ENCODE peak calls at places on chromosome 4, in six cellular contexts. One of them, this sample, is unnamed.

GRCh38 chr4:7412586-7412975 is 22.1 kb downstream of the PSAPL1 start:
- DNase-seq in H54: no peak
- DNase-seq in PC-3: no peak
- DNase-seq in sciatic nerve: peak; percentile 33
- DNase-seq in HCT116: no peak
- DNase-seq in left ventricle myocardium inferior: peak; percentile 2
- DNase-seq in this sample: no peak

GRCh38 chr4:63348735-63349673 is 1060.2 kb downstream of the TECRL start:
- DNase-seq in HCT116: no peak
- DNase-seq in left ventricle myocardium inferior: no peak
- DNase-seq in H54: no peak
- DNase-seq in PC-3: no peak
- DNase-seq in sciatic nerve: no peak
- DNase-seq in this sample: no peak

GRCh38 chr4:122914938-122915337 is 7.5 kb downstream of the NUDT6 start:
- DNase-seq in HCT116: no peak
- DNase-seq in PC-3: no peak
- DNase-seq in H54: no peak
- DNase-seq in sciatic nerve: no peak
- DNase-seq in left ventricle myocardium inferior: no peak
- DNase-seq in this sample: no peak

GRCh38 chr4:86358176-86358701 is 1.6 kb downstream of the MAPK10 start:
- DNase-seq in PC-3: no peak
- DNase-seq in HCT116: no peak
- DNase-seq in left ventricle myocardium inferior: no peak
- DNase-seq in H54: no peak
- DNase-seq in sciatic nerve: no peak
- DNase-seq in this sample: no peak

GRCh38 chr4:83320548-83320947 is 14.1 kb downstream of the HPSE start:
- DNase-seq in left ventricle myocardium inferior: peak; percentile 53
- DNase-seq in HCT116: no peak
- DNase-seq in H54: peak; percentile 24
- DNase-seq in PC-3: peak; percentile 29
- DNase-seq in sciatic nerve: peak; percentile 66
- DNase-seq in this sample: no peak

GRCh38 chr4:80909938-80910337 is 120.6 kb upstream of the BMP3 start:
- DNase-seq in H54: no peak
- DNase-seq in PC-3: no peak
- DNase-seq in left ventricle myocardium inferior: no peak
- DNase-seq in sciatic nerve: no peak
- DNase-seq in HCT116: no peak
- DNase-seq in this sample: no peak

GRCh38 chr4:1964443-1964842 is 44.3 kb downstream of the NELFA start:
- DNase-seq in left ventricle myocardium inferior: no peak
- DNase-seq in H54: no peak
- DNase-seq in PC-3: no peak
- DNase-seq in HCT116: no peak
- DNase-seq in sciatic nerve: no peak
- DNase-seq in this sample: no peak

GRCh38 chr4:143270266-143270838 is 66.3 kb upstream of the GAB1 start:
- DNase-seq in PC-3: no peak
- DNase-seq in sciatic nerve: no peak
- DNase-seq in HCT116: no peak
- DNase-seq in left ventricle myocardium inferior: no peak
- DNase-seq in H54: no peak
- DNase-seq in this sample: no peak

GRCh38 chr4:151703401-151703800 is 57.4 kb downstream of the GATB start:
- DNase-seq in sciatic nerve: no peak
- DNase-seq in left ventricle myocardium inferior: no peak
- DNase-seq in HCT116: no peak
- DNase-seq in H54: no peak
- DNase-seq in PC-3: no peak
- DNase-seq in this sample: no peak

GRCh38 chr4:169593050-169593449 is 19.3 kb downstream of the NEK1 start:
- DNase-seq in H54: no peak
- DNase-seq in sciatic nerve: no peak
- DNase-seq in PC-3: no peak
- DNase-seq in left ventricle myocardium inferior: no peak
- DNase-seq in HCT116: no peak
- DNase-seq in this sample: no peak

GRCh38 chr4:180465364-180465763 is 1777.8 kb upstream of the TENM3 start:
- DNase-seq in left ventricle myocardium inferior: no peak
- DNase-seq in sciatic nerve: no peak
- DNase-seq in PC-3: no peak
- DNase-seq in HCT116: no peak
- DNase-seq in H54: no peak
- DNase-seq in this sample: no peak

GRCh38 chr4:102308032-102308799 is 37.1 kb downstream of the SLC39A8 start:
- DNase-seq in sciatic nerve: no peak
- DNase-seq in HCT116: no peak
- DNase-seq in left ventricle myocardium inferior: no peak
- DNase-seq in PC-3: no peak
- DNase-seq in H54: no peak
- DNase-seq in this sample: peak; percentile 9

GRCh38 chr4:53321151-53321987 is 44.5 kb downstream of the SCFD2 start:
- DNase-seq in H54: peak; percentile 9
- DNase-seq in sciatic nerve: no peak
- DNase-seq in left ventricle myocardium inferior: no peak
- DNase-seq in HCT116: peak; percentile 26
- DNase-seq in PC-3: peak; percentile 70
- DNase-seq in this sample: no peak

GRCh38 chr4:7195546-7196282 is 3.4 kb downstream of the SORCS2 start:
- DNase-seq in H54: no peak
- DNase-seq in HCT116: no peak
- DNase-seq in left ventricle myocardium inferior: no peak
- DNase-seq in sciatic nerve: no peak
- DNase-seq in PC-3: no peak
- DNase-seq in this sample: no peak

GRCh38 chr4:73603854-73604584 is 16.2 kb downstream of the RASSF6 start:
- DNase-seq in HCT116: no peak
- DNase-seq in H54: no peak
- DNase-seq in PC-3: no peak
- DNase-seq in sciatic nerve: no peak
- DNase-seq in left ventricle myocardium inferior: no peak
- DNase-seq in this sample: peak; percentile 72

GRCh38 chr4:185805979-185806378 is 6.0 kb downstream of the SORBS2 start:
- DNase-seq in H54: no peak
- DNase-seq in left ventricle myocardium inferior: no peak
- DNase-seq in sciatic nerve: no peak
- DNase-seq in HCT116: no peak
- DNase-seq in PC-3: no peak
- DNase-seq in this sample: no peak

GRCh38 chr4:152310223-152310622 is 225.7 kb downstream of the FBXW7 start:
- DNase-seq in HCT116: no peak
- DNase-seq in sciatic nerve: no peak
- DNase-seq in left ventricle myocardium inferior: no peak
- DNase-seq in H54: no peak
- DNase-seq in PC-3: peak; percentile 88
- DNase-seq in this sample: no peak

GRCh38 chr4:40308528-40309122 is 26.5 kb upstream of the CHRNA9 start:
- DNase-seq in PC-3: no peak
- DNase-seq in left ventricle myocardium inferior: no peak
- DNase-seq in H54: no peak
- DNase-seq in sciatic nerve: no peak
- DNase-seq in HCT116: no peak
- DNase-seq in this sample: no peak

GRCh38 chr4:140326395-140326993 is 47.0 kb upstream of the SCOC start:
- DNase-seq in H54: no peak
- DNase-seq in PC-3: peak; percentile 59
- DNase-seq in HCT116: peak; percentile 33
- DNase-seq in left ventricle myocardium inferior: no peak
- DNase-seq in sciatic nerve: no peak
- DNase-seq in this sample: peak; percentile 63

GRCh38 chr4:8103991-8104390 is 54.6 kb downstream of the ABLIM2 start:
- DNase-seq in H54: no peak
- DNase-seq in left ventricle myocardium inferior: no peak
- DNase-seq in sciatic nerve: no peak
- DNase-seq in PC-3: no peak
- DNase-seq in HCT116: no peak
- DNase-seq in this sample: no peak

GRCh38 chr4:97720869-97721432 is 422.3 kb downstream of the STPG2 start:
- DNase-seq in sciatic nerve: no peak
- DNase-seq in H54: no peak
- DNase-seq in left ventricle myocardium inferior: no peak
- DNase-seq in HCT116: peak; percentile 54
- DNase-seq in PC-3: peak; percentile 65
- DNase-seq in this sample: peak; percentile 32

GRCh38 chr4:156378053-156378665 is 424.5 kb upstream of the CTSO start:
- DNase-seq in left ventricle myocardium inferior: no peak
- DNase-seq in sciatic nerve: no peak
- DNase-seq in H54: no peak
- DNase-seq in PC-3: peak; percentile 63
- DNase-seq in HCT116: peak; percentile 24
- DNase-seq in this sample: peak; percentile 32

GRCh38 chr4:109067509-109068205 is 234.8 kb downstream of the COL25A1 start:
- DNase-seq in left ventricle myocardium inferior: peak; percentile 23
- DNase-seq in H54: no peak
- DNase-seq in PC-3: no peak
- DNase-seq in sciatic nerve: peak; percentile 61
- DNase-seq in HCT116: no peak
- DNase-seq in this sample: no peak

GRCh38 chr4:173243321-173243720 is 74.7 kb downstream of the GALNT7 start:
- DNase-seq in PC-3: peak; percentile 80
- DNase-seq in left ventricle myocardium inferior: no peak
- DNase-seq in sciatic nerve: no peak
- DNase-seq in HCT116: no peak
- DNase-seq in H54: no peak
- DNase-seq in this sample: no peak

GRCh38 chr4:7189066-7189465 is 3.3 kb upstream of the SORCS2 start:
- DNase-seq in left ventricle myocardium inferior: no peak
- DNase-seq in sciatic nerve: no peak
- DNase-seq in H54: no peak
- DNase-seq in PC-3: no peak
- DNase-seq in HCT116: no peak
- DNase-seq in this sample: no peak

GRCh38 chr4:187603093-187603395 is 392.5 kb upstream of the ZFP42 start:
- DNase-seq in H54: no peak
- DNase-seq in HCT116: no peak
- DNase-seq in PC-3: no peak
- DNase-seq in left ventricle myocardium inferior: no peak
- DNase-seq in sciatic nerve: no peak
- DNase-seq in this sample: no peak

GRCh38 chr4:94523617-94524016 is 71.9 kb downstream of the PDLIM5 start:
- DNase-seq in PC-3: peak; percentile 31
- DNase-seq in left ventricle myocardium inferior: no peak
- DNase-seq in HCT116: no peak
- DNase-seq in sciatic nerve: no peak
- DNase-seq in H54: no peak
- DNase-seq in this sample: no peak

GRCh38 chr4:3652586-3652985 is 113.6 kb upstream of the ADRA2C start:
- DNase-seq in left ventricle myocardium inferior: no peak
- DNase-seq in sciatic nerve: no peak
- DNase-seq in H54: no peak
- DNase-seq in PC-3: no peak
- DNase-seq in HCT116: no peak
- DNase-seq in this sample: no peak

GRCh38 chr4:167614866-167615265 is 380.6 kb upstream of the SPOCK3 start:
- DNase-seq in PC-3: peak; percentile 77
- DNase-seq in HCT116: no peak
- DNase-seq in sciatic nerve: no peak
- DNase-seq in H54: no peak
- DNase-seq in left ventricle myocardium inferior: no peak
- DNase-seq in this sample: no peak

GRCh38 chr4:6343950-6344408 is 74.3 kb downstream of the WFS1 start:
- DNase-seq in left ventricle myocardium inferior: no peak
- DNase-seq in PC-3: peak; percentile 85
- DNase-seq in H54: peak; percentile 98
- DNase-seq in sciatic nerve: no peak
- DNase-seq in HCT116: peak; percentile 79
- DNase-seq in this sample: peak; percentile 52

GRCh38 chr4:77956917-77957316 is 94.3 kb downstream of the MRPL1 start:
- DNase-seq in H54: no peak
- DNase-seq in sciatic nerve: no peak
- DNase-seq in PC-3: no peak
- DNase-seq in HCT116: no peak
- DNase-seq in left ventricle myocardium inferior: no peak
- DNase-seq in this sample: no peak

GRCh38 chr4:122746485-122746965 is 14.0 kb downstream of the BBS12 start:
- DNase-seq in PC-3: no peak
- DNase-seq in HCT116: no peak
- DNase-seq in left ventricle myocardium inferior: no peak
- DNase-seq in H54: no peak
- DNase-seq in sciatic nerve: no peak
- DNase-seq in this sample: no peak